ENCODE peak calls at places on chromosomes 4 and X, in five cellular contexts. S, X, T, R and K are unnamed samples.
A peak's percentile ranks its signal among the peaks of the same experiment; 100 is the strongest.

GRCh38 chrX:38896724-38897298 is 95.6 kb downstream of the MID1IP1 start:
- DNase-seq in S (no peak), X (no peak), R (no peak), T (no peak), K (no peak)

GRCh38 chr4:59127748-59128147 is 2017.6 kb upstream of the IGFBP7 start:
- DNase-seq in S (no peak), X (no peak), T (no peak), R (no peak), K (no peak)

GRCh38 chrX:102129473-102129872 is 4.0 kb downstream of the TCEAL2 start:
- DNase-seq in T (peak; percentile 17), R (no peak), X (no peak), S (no peak), K (no peak)

GRCh38 chrX:8981742-8982141 is 52.2 kb downstream of the FAM9B start:
- DNase-seq in S (no peak), T (no peak), X (peak; percentile 17), R (no peak), K (no peak)

GRCh38 chr4:1042352-1043025 is 31.1 kb downstream of the FGFRL1 start:
- DNase-seq in X (no peak), R (no peak), S (no peak), T (no peak), K (peak; percentile 21)

GRCh38 chr4:79663865-79664264 is 255.8 kb upstream of the GK2 start:
- DNase-seq in T (no peak), X (no peak), R (no peak), S (no peak), K (no peak)

GRCh38 chr4:99979872-99980271 is 29.8 kb upstream of the H2AZ1 start:
- DNase-seq in S (no peak), T (no peak), R (no peak), X (no peak), K (no peak)

GRCh38 chr4:498328-498919 is 532 bp downstream of the ZNF721 start:
- DNase-seq in R (no peak), T (no peak), X (no peak), S (no peak), K (no peak)

GRCh38 chr4:101950258-101950979 is 159.9 kb downstream of the BANK1 start:
- DNase-seq in X (no peak), R (no peak), T (no peak), S (no peak), K (no peak)

GRCh38 chrX:40855411-40855810 is 120.1 kb upstream of the MED14 start:
- DNase-seq in S (no peak), X (no peak), R (no peak), T (no peak), K (no peak)

GRCh38 chr4:184922301-184922700 is 96.0 kb upstream of the HELT start:
- DNase-seq in R (no peak), X (no peak), T (no peak), S (no peak), K (no peak)

GRCh38 chrX:10041383-10041782 is 74.2 kb downstream of the CLDN34 start:
- DNase-seq in S (no peak), X (peak; percentile 43), R (no peak), T (no peak), K (no peak)

GRCh38 chr4:100422911-100423310 is 94.9 kb downstream of the EMCN start:
- DNase-seq in X (no peak), R (no peak), T (no peak), S (no peak), K (no peak)

GRCh38 chr4:15882675-15883086 is 55.9 kb downstream of the FGFBP1 start:
- DNase-seq in S (peak; percentile 52), T (peak; percentile 71), R (peak; percentile 0), X (peak; percentile 84), K (peak; percentile 40)